ENCODE peak calls at places on chromosome 9, in six cellular contexts. One of them, this sample, is unnamed.

GRCh38 chr9:84371737-84372136 is 31.2 kb upstream of the SLC28A3 start:
- DNase-seq in IMR-90: peak; percentile 82
- DNase-seq in cardiac muscle cell: peak; percentile 98
- DNase-seq in choroid plexus epithelial cell: peak; percentile 97
- DNase-seq in AG10803: peak; percentile 97
- DNase-seq in mammary epithelial cell: peak; percentile 89
- DNase-seq in this sample: peak; percentile 97

GRCh38 chr9:121328476-121328875 is 41.6 kb downstream of the STOM start:
- DNase-seq in IMR-90: no peak
- DNase-seq in cardiac muscle cell: no peak
- DNase-seq in choroid plexus epithelial cell: no peak
- DNase-seq in mammary epithelial cell: no peak
- DNase-seq in AG10803: peak; percentile 35
- DNase-seq in this sample: no peak

GRCh38 chr9:70362952-70363351 is 51.5 kb downstream of the KLF9 start:
- DNase-seq in IMR-90: peak; percentile 32
- DNase-seq in AG10803: peak; percentile 14
- DNase-seq in cardiac muscle cell: peak; percentile 48
- DNase-seq in choroid plexus epithelial cell: no peak
- DNase-seq in mammary epithelial cell: peak; percentile 17
- DNase-seq in this sample: no peak

GRCh38 chr9:96048116-96048953 is 172.8 kb downstream of the ERCC6L2 start:
- DNase-seq in choroid plexus epithelial cell: no peak
- DNase-seq in cardiac muscle cell: peak; percentile 75
- DNase-seq in AG10803: no peak
- DNase-seq in mammary epithelial cell: peak; percentile 19
- DNase-seq in IMR-90: no peak
- DNase-seq in this sample: no peak

GRCh38 chr9:69805962-69806633 is 14.5 kb upstream of the CFAP95 start:
- DNase-seq in cardiac muscle cell: peak; percentile 28
- DNase-seq in choroid plexus epithelial cell: no peak
- DNase-seq in mammary epithelial cell: no peak
- DNase-seq in IMR-90: no peak
- DNase-seq in AG10803: no peak
- DNase-seq in this sample: no peak

GRCh38 chr9:136089697-136090045 is 5.4 kb downstream of the NACC2 start:
- DNase-seq in IMR-90: peak; percentile 39
- DNase-seq in cardiac muscle cell: peak; percentile 59
- DNase-seq in AG10803: peak; percentile 45
- DNase-seq in mammary epithelial cell: no peak
- DNase-seq in choroid plexus epithelial cell: peak; percentile 61
- DNase-seq in this sample: peak; percentile 52

GRCh38 chr9:124105266-124105665 is 93.7 kb downstream of the LHX2 start:
- DNase-seq in AG10803: no peak
- DNase-seq in choroid plexus epithelial cell: no peak
- DNase-seq in IMR-90: no peak
- DNase-seq in cardiac muscle cell: no peak
- DNase-seq in mammary epithelial cell: no peak
- DNase-seq in this sample: no peak

GRCh38 chr9:124774131-124774978 is 2.6 kb upstream of the OLFML2A start:
- DNase-seq in AG10803: peak; percentile 65
- DNase-seq in choroid plexus epithelial cell: peak; percentile 86
- DNase-seq in cardiac muscle cell: peak; percentile 83
- DNase-seq in mammary epithelial cell: peak; percentile 61
- DNase-seq in IMR-90: peak; percentile 73
- DNase-seq in this sample: peak; percentile 81

DNA sequence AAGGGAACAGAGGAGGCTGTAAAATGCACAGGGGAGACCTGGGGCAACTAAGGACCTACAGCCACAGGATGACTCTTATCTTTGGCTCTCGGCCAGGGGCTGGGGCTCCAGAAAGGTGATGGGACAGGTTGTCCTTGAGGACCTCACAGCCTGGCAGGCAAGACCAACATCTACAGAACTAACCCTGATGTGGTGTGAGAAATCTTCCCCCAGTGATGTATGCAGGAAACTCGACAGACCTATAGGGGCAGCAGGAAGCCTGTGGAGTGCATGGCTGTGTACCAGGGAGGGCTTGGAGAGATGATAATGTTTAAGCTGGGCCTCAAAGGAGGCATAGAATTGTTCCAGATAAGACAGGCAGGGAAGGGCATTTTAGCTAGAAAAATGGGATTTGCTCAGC is 68.4 kb upstream of the SLC25A51 start:
- DNase-seq in AG10803: no peak
- DNase-seq in choroid plexus epithelial cell: peak; percentile 57
- DNase-seq in mammary epithelial cell: peak; percentile 20
- DNase-seq in IMR-90: peak; percentile 53
- DNase-seq in cardiac muscle cell: peak; percentile 45
- DNase-seq in this sample: peak; percentile 32
- TF ChIP-seq CTCF in AG10803: peak; percentile 30
- TF ChIP-seq CTCF in choroid plexus epithelial cell: peak; percentile 56
- TF ChIP-seq CTCF in mammary epithelial cell: peak; percentile 19
- TF ChIP-seq CTCF in IMR-90: peak; percentile 36
- TF ChIP-seq CTCF in cardiac muscle cell: peak; percentile 33
- TF ChIP-seq CTCF in this sample: peak; percentile 33

GRCh38 chr9:114035845-114036785 is 42.0 kb downstream of the AMBP start:
- DNase-seq in choroid plexus epithelial cell: no peak
- DNase-seq in AG10803: no peak
- DNase-seq in mammary epithelial cell: no peak
- DNase-seq in IMR-90: no peak
- DNase-seq in cardiac muscle cell: no peak
- DNase-seq in this sample: no peak
- H3K4me3 ChIP-seq in choroid plexus epithelial cell: no peak overlapping the region
- H3K4me3 ChIP-seq in AG10803: no peak overlapping the region
- H3K4me3 ChIP-seq in mammary epithelial cell: no peak overlapping the region
- H3K4me3 ChIP-seq in IMR-90: no peak overlapping the region
- H3K4me3 ChIP-seq in cardiac muscle cell: no peak overlapping the region
- H3K4me3 ChIP-seq in this sample: no peak overlapping the region

GRCh38 chr9:33221568-33221884 is 18.4 kb upstream of the SPINK4 start:
- DNase-seq in choroid plexus epithelial cell: no peak
- DNase-seq in mammary epithelial cell: no peak
- DNase-seq in IMR-90: no peak
- DNase-seq in AG10803: no peak
- DNase-seq in cardiac muscle cell: no peak
- DNase-seq in this sample: no peak

GRCh38 chr9:33222031-33222430 is 17.9 kb upstream of the SPINK4 start:
- DNase-seq in mammary epithelial cell: peak; percentile 71
- DNase-seq in cardiac muscle cell: no peak
- DNase-seq in IMR-90: no peak
- DNase-seq in choroid plexus epithelial cell: no peak
- DNase-seq in AG10803: no peak
- DNase-seq in this sample: no peak

GRCh38 chr9:33225319-33226152 is 14.4 kb upstream of the SPINK4 start:
- DNase-seq in choroid plexus epithelial cell: peak; percentile 84
- DNase-seq in cardiac muscle cell: peak; percentile 83
- DNase-seq in mammary epithelial cell: peak; percentile 63
- DNase-seq in IMR-90: peak; percentile 84
- DNase-seq in AG10803: peak; percentile 79
- DNase-seq in this sample: peak; percentile 86

GRCh38 chr9:33220681-33221567 is 19.0 kb upstream of the SPINK4 start:
- DNase-seq in choroid plexus epithelial cell: no peak
- DNase-seq in cardiac muscle cell: no peak
- DNase-seq in AG10803: no peak
- DNase-seq in mammary epithelial cell: no peak
- DNase-seq in IMR-90: no peak
- DNase-seq in this sample: no peak

GRCh38 chr9:33223696-33224095 is 16.3 kb upstream of the SPINK4 start:
- DNase-seq in choroid plexus epithelial cell: peak; percentile 20
- DNase-seq in IMR-90: no peak
- DNase-seq in cardiac muscle cell: peak; percentile 48
- DNase-seq in mammary epithelial cell: no peak
- DNase-seq in AG10803: peak; percentile 39
- DNase-seq in this sample: no peak
- TF ChIP-seq CTCF in choroid plexus epithelial cell: peak; percentile 30
- TF ChIP-seq CTCF in IMR-90: peak; percentile 31
- TF ChIP-seq CTCF in cardiac muscle cell: peak; percentile 35
- TF ChIP-seq CTCF in mammary epithelial cell: peak; percentile 21
- TF ChIP-seq CTCF in AG10803: peak; percentile 49
- TF ChIP-seq CTCF in this sample: no peak

DNA sequence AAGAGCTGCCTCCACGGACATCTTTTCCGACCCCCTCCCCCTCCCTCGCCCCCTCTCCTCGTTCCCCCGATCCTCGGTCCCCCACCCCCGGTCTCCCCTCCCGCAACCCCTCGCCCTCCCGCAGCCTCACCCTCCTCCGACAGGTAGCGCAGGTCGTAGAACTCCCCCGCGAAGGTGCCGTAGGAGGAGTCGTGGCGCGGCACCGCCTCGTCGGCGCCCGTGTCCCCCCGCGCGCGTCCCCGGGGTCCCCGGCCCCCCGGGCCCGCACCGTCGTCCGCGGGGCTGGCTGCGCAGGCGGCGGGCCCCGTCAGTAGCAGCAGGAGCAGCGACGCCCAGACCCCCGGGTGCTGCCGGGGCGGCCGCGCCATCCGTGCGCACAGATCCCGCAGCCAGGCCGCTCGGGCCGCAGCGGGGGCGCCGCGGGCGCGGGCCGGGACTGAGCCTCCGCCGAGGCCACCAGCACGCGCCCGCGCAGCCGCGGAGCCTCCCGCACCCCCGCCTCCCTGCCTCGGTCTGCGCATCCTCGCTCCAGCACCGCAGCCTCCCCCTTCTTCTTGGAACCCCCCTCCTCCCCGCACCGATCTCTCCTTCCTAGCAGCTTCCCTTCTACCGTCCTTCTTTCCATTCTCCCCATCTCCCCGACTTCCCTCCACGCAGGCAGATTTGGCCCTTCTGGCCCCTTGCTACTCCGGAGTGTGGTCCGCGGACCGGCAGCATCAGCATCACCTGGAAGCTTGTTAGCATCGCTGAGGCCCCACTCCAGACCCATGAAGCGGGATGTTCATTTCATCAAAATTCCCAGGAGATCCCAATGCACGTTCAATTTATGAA is at the start of gene FRRS1L:
- DNase-seq in cardiac muscle cell: peak; percentile 16
- DNase-seq in choroid plexus epithelial cell: no peak
- DNase-seq in AG10803: no peak
- DNase-seq in IMR-90: no peak
- DNase-seq in mammary epithelial cell: no peak
- DNase-seq in this sample: no peak
- H3K4me3 ChIP-seq in cardiac muscle cell: peak within 1 kb of the TSS; percentile 16
- H3K4me3 ChIP-seq in choroid plexus epithelial cell: peak within 1 kb of the TSS; percentile 44
- H3K4me3 ChIP-seq in AG10803: peak within 1 kb of the TSS; percentile 29
- H3K4me3 ChIP-seq in IMR-90: peak within 1 kb of the TSS; percentile 20
- H3K4me3 ChIP-seq in mammary epithelial cell: peak within 1 kb of the TSS; percentile 34
- H3K4me3 ChIP-seq in this sample: no peak within 1 kb of the TSS

GRCh38 chr9:16133556-16134227 is 580.8 kb downstream of the CCDC171 start:
- DNase-seq in AG10803: peak; percentile 56
- DNase-seq in mammary epithelial cell: peak; percentile 28
- DNase-seq in IMR-90: peak; percentile 48
- DNase-seq in cardiac muscle cell: peak; percentile 76
- DNase-seq in choroid plexus epithelial cell: peak; percentile 91
- DNase-seq in this sample: peak; percentile 73
- TF ChIP-seq CTCF in AG10803: peak; percentile 61
- TF ChIP-seq CTCF in mammary epithelial cell: peak; percentile 42
- TF ChIP-seq CTCF in IMR-90: peak; percentile 48
- TF ChIP-seq CTCF in cardiac muscle cell: peak; percentile 61
- TF ChIP-seq CTCF in choroid plexus epithelial cell: peak; percentile 75
- TF ChIP-seq CTCF in this sample: peak; percentile 67

DNA sequence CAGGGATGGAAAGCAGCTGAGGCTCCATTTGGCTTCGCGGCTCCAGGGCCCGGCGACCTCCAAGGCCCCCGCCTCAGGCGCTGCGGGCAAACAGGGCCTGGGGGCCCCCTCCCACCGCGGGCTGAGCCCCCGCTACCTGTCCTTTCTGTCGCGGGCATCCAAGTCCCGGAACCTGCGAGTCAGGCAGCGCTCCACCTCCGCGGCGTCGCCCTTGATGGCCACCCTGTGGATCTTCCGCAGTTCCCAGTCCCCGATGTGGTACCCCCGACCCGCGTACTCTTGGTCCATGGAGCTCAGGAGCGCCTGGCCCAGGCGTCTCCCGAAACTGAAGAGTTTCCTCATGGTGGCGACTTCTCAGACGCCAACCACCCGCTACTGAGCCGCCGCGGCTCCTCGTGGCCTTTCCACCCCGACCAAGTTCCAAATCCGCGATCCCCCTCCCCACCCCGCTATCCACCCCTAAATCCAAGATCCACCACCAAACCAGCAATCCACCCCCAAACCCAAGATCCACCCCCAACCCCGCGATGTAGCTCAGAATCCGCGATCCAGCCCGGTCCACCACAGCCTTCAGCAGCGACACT is 86.5 kb upstream of the CCDC180 start:
- DNase-seq in cardiac muscle cell: no peak
- DNase-seq in choroid plexus epithelial cell: no peak
- DNase-seq in AG10803: no peak
- DNase-seq in mammary epithelial cell: no peak
- DNase-seq in IMR-90: no peak
- DNase-seq in this sample: no peak
- H3K4me3 ChIP-seq in cardiac muscle cell: peak overlapping the region; percentile 24
- H3K4me3 ChIP-seq in choroid plexus epithelial cell: peak overlapping the region; percentile 20
- H3K4me3 ChIP-seq in AG10803: peak overlapping the region; percentile 20
- H3K4me3 ChIP-seq in mammary epithelial cell: peak overlapping the region; percentile 48
- H3K4me3 ChIP-seq in IMR-90: no peak overlapping the region
- H3K4me3 ChIP-seq in this sample: no peak overlapping the region

This sample was measured in fibroblast of villous mesenchyme.